ENCODE peak calls at places on chromosomes 3 and 15, in eight cellular contexts. R is SK-N-DZ, Q is C1 segment of cervical spinal cord, A is amniotic stem cell, E is GM10248, U is A549, B is mammary epithelial cell, C is foreskin fibroblast. W is an unnamed sample.

GRCh38 chr15:101250931-101251829 is 668 bp downstream of the CHSY1 start:
- DNase-seq in Q (no peak), A (no peak), C (peak), B (peak), U (peak), R (no peak), E (no peak), W (no peak)

GRCh38 chr15:69074843-69075224 is 60.3 kb downstream of the NOX5 start:
- DNase-seq in A (no peak), C (no peak), Q (no peak), E (no peak), U (peak), B (no peak), R (peak), W (no peak)

GRCh38 chr3:78506581-78507195 is 1261.1 kb downstream of the ROBO1 start:
- DNase-seq in A (no peak), C (no peak), E (no peak), B (peak), Q (no peak), U (no peak), R (no peak), W (no peak)

GRCh38 chr3:79976466-79976865 is 208.7 kb upstream of the ROBO1 start:
- DNase-seq in C (peak), U (peak), R (no peak), Q (no peak), A (no peak), E (no peak), B (no peak), W (no peak)

GRCh38 chr15:98650871-98651481 is 2.6 kb downstream of the IGF1R start:
- DNase-seq in Q (no peak), A (no peak), B (peak), E (no peak), U (peak), R (no peak), C (peak), W (no peak)

GRCh38 chr3:43243590-43244587 is 42.5 kb upstream of the SNRK start:
- DNase-seq in U (no peak), E (no peak), Q (no peak), A (no peak), B (no peak), R (no peak), C (peak), W (no peak)

GRCh38 chr3:141094851-141095545 is 43.9 kb downstream of the SPSB4 start:
- DNase-seq in Q (no peak), U (no peak), E (no peak), R (no peak), C (peak), B (no peak), A (peak), W (no peak)

GRCh38 chr3:184786271-184787010 is 25.5 kb upstream of the VPS8 start:
- DNase-seq in R (no peak), B (peak), A (no peak), Q (no peak), C (peak), U (no peak), E (no peak), W (no peak)

GRCh38 chr3:59367150-59367549 is 317.3 kb upstream of the CFAP20DC start:
- DNase-seq in Q (no peak), R (no peak), E (no peak), C (no peak), A (no peak), B (peak), U (no peak), W (no peak)

GRCh38 chr3:125431912-125432587 is 56.9 kb upstream of the ZNF148 start:
- DNase-seq in Q (no peak), C (peak), A (peak), R (no peak), U (no peak), B (no peak), E (no peak), W (no peak)

GRCh38 chr15:38226867-38227266 is 25.8 kb upstream of the SPRED1 start:
- DNase-seq in R (no peak), E (no peak), A (peak), C (peak), U (peak), B (peak), Q (peak), W (no peak)

GRCh38 chr3:45981321-45982038 is 14.1 kb downstream of the FYCO1 start:
- DNase-seq in A (peak), B (no peak), E (no peak), C (peak), Q (no peak), U (no peak), R (no peak), W (no peak)

GRCh38 chr15:78317145-78317836 is 17.9 kb upstream of the SKIC8 start:
- DNase-seq in U (peak), E (no peak), R (peak), B (peak), Q (no peak), C (peak), A (no peak), W (peak)